ENCODE peak calls at places on chromosomes 6 and 20, in ten cellular contexts. One of them, this sample, is unnamed.

GRCh38 chr20:4369119-4369797 is 352.5 kb upstream of the PRND start:
- DNase-seq in germinal center: no peak
- DNase-seq in AG08395: no peak
- DNase-seq in endothelial cell: no peak
- DNase-seq in NCI-H1694 treated with DMSO at 0.1 percent for 48 hours: no peak
- DNase-seq in activated gamma-delta T cell treated with Interleukin-2 at 50 U/mL for 16 hours: no peak
- DNase-seq in NAMALWA: no peak
- DNase-seq in A172: no peak
- DNase-seq in NCI-H82: no peak
- DNase-seq in AG09309: no peak
- DNase-seq in this sample: no peak

GRCh38 chr20:58224097-58224496 is 4.4 kb downstream of the ANKRD60 start:
- DNase-seq in activated gamma-delta T cell treated with Interleukin-2 at 50 U/mL for 16 hours: no peak
- DNase-seq in AG09309: no peak
- DNase-seq in NCI-H82: no peak
- DNase-seq in NAMALWA: no peak
- DNase-seq in AG08395: no peak
- DNase-seq in NCI-H1694 treated with DMSO at 0.1 percent for 48 hours: no peak
- DNase-seq in endothelial cell: no peak
- DNase-seq in A172: no peak
- DNase-seq in germinal center: no peak
- DNase-seq in this sample: no peak

GRCh38 chr20:63381781-63382431 is 20.8 kb upstream of the CHRNA4 start:
- DNase-seq in NCI-H1694 treated with DMSO at 0.1 percent for 48 hours: no peak
- DNase-seq in NAMALWA: no peak
- DNase-seq in A172: no peak
- DNase-seq in NCI-H82: peak; percentile 52
- DNase-seq in germinal center: peak; percentile 78
- DNase-seq in activated gamma-delta T cell treated with Interleukin-2 at 50 U/mL for 16 hours: peak; percentile 31
- DNase-seq in AG09309: no peak
- DNase-seq in AG08395: peak; percentile 54
- DNase-seq in endothelial cell: peak; percentile 71
- DNase-seq in this sample: peak; percentile 75

GRCh38 chr20:56926501-56926900 is 297.4 kb downstream of the TFAP2C start:
- DNase-seq in AG09309: no peak
- DNase-seq in NCI-H82: no peak
- DNase-seq in NCI-H1694 treated with DMSO at 0.1 percent for 48 hours: no peak
- DNase-seq in endothelial cell: no peak
- DNase-seq in germinal center: no peak
- DNase-seq in activated gamma-delta T cell treated with Interleukin-2 at 50 U/mL for 16 hours: no peak
- DNase-seq in A172: no peak
- DNase-seq in AG08395: no peak
- DNase-seq in NAMALWA: no peak
- DNase-seq in this sample: no peak

GRCh38 chr6:43383021-43383667 is 13.7 kb upstream of the ZNF318 start:
- DNase-seq in AG08395: peak; percentile 58
- DNase-seq in endothelial cell: no peak
- DNase-seq in germinal center: peak; percentile 22
- DNase-seq in NAMALWA: no peak
- DNase-seq in activated gamma-delta T cell treated with Interleukin-2 at 50 U/mL for 16 hours: no peak
- DNase-seq in NCI-H1694 treated with DMSO at 0.1 percent for 48 hours: no peak
- DNase-seq in AG09309: no peak
- DNase-seq in NCI-H82: no peak
- DNase-seq in A172: no peak
- DNase-seq in this sample: no peak

GRCh38 chr6:53910834-53911233 is 116.0 kb downstream of the LRRC1 start:
- DNase-seq in germinal center: no peak
- DNase-seq in NAMALWA: no peak
- DNase-seq in AG08395: no peak
- DNase-seq in activated gamma-delta T cell treated with Interleukin-2 at 50 U/mL for 16 hours: no peak
- DNase-seq in A172: no peak
- DNase-seq in NCI-H82: no peak
- DNase-seq in endothelial cell: no peak
- DNase-seq in NCI-H1694 treated with DMSO at 0.1 percent for 48 hours: no peak
- DNase-seq in AG09309: no peak
- DNase-seq in this sample: no peak

GRCh38 chr6:27177454-27178000 is 70.0 kb upstream of the PRSS16 start:
- DNase-seq in AG09309: no peak
- DNase-seq in germinal center: peak; percentile 83
- DNase-seq in AG08395: peak; percentile 85
- DNase-seq in activated gamma-delta T cell treated with Interleukin-2 at 50 U/mL for 16 hours: peak; percentile 63
- DNase-seq in A172: peak; percentile 73
- DNase-seq in endothelial cell: peak; percentile 77
- DNase-seq in NCI-H1694 treated with DMSO at 0.1 percent for 48 hours: peak; percentile 27
- DNase-seq in NCI-H82: peak; percentile 79
- DNase-seq in NAMALWA: peak; percentile 86
- DNase-seq in this sample: peak; percentile 52

GRCh38 chr6:139839506-139840156 is 465.2 kb upstream of the CITED2 start:
- DNase-seq in endothelial cell: no peak
- DNase-seq in AG09309: no peak
- DNase-seq in activated gamma-delta T cell treated with Interleukin-2 at 50 U/mL for 16 hours: no peak
- DNase-seq in A172: no peak
- DNase-seq in AG08395: peak; percentile 58
- DNase-seq in NCI-H1694 treated with DMSO at 0.1 percent for 48 hours: no peak
- DNase-seq in NAMALWA: no peak
- DNase-seq in germinal center: no peak
- DNase-seq in NCI-H82: no peak
- DNase-seq in this sample: no peak

GRCh38 chr6:65110031-65110430 is 597.0 kb downstream of the EYS start:
- DNase-seq in endothelial cell: no peak
- DNase-seq in NCI-H1694 treated with DMSO at 0.1 percent for 48 hours: no peak
- DNase-seq in NCI-H82: no peak
- DNase-seq in activated gamma-delta T cell treated with Interleukin-2 at 50 U/mL for 16 hours: no peak
- DNase-seq in AG09309: no peak
- DNase-seq in NAMALWA: no peak
- DNase-seq in germinal center: no peak
- DNase-seq in A172: no peak
- DNase-seq in AG08395: no peak
- DNase-seq in this sample: no peak

GRCh38 chr6:79536615-79536968 is 638 bp downstream of the LCA5 start:
- DNase-seq in NCI-H1694 treated with DMSO at 0.1 percent for 48 hours: no peak
- DNase-seq in germinal center: no peak
- DNase-seq in NCI-H82: no peak
- DNase-seq in AG09309: no peak
- DNase-seq in AG08395: peak; percentile 30
- DNase-seq in NAMALWA: peak; percentile 4
- DNase-seq in activated gamma-delta T cell treated with Interleukin-2 at 50 U/mL for 16 hours: no peak
- DNase-seq in endothelial cell: no peak
- DNase-seq in A172: peak; percentile 22
- DNase-seq in this sample: no peak

GRCh38 chr6:498795-499231 is 107.3 kb downstream of the IRF4 start:
- DNase-seq in AG08395: no peak
- DNase-seq in NCI-H82: no peak
- DNase-seq in NAMALWA: no peak
- DNase-seq in A172: no peak
- DNase-seq in NCI-H1694 treated with DMSO at 0.1 percent for 48 hours: no peak
- DNase-seq in endothelial cell: no peak
- DNase-seq in AG09309: no peak
- DNase-seq in germinal center: no peak
- DNase-seq in activated gamma-delta T cell treated with Interleukin-2 at 50 U/mL for 16 hours: peak; percentile 14
- DNase-seq in this sample: no peak

GRCh38 chr6:157628463-157628862 is 194.6 kb upstream of the SNX9 start:
- DNase-seq in A172: no peak
- DNase-seq in endothelial cell: no peak
- DNase-seq in AG08395: no peak
- DNase-seq in NAMALWA: no peak
- DNase-seq in activated gamma-delta T cell treated with Interleukin-2 at 50 U/mL for 16 hours: no peak
- DNase-seq in NCI-H1694 treated with DMSO at 0.1 percent for 48 hours: no peak
- DNase-seq in NCI-H82: no peak
- DNase-seq in germinal center: no peak
- DNase-seq in AG09309: no peak
- DNase-seq in this sample: no peak

GRCh38 chr20:45934046-45934586 is 367 bp upstream of the PCIF1 start:
- DNase-seq in A172: no peak
- DNase-seq in AG08395: no peak
- DNase-seq in NCI-H82: peak; percentile 84
- DNase-seq in activated gamma-delta T cell treated with Interleukin-2 at 50 U/mL for 16 hours: peak; percentile 50
- DNase-seq in NCI-H1694 treated with DMSO at 0.1 percent for 48 hours: peak; percentile 62
- DNase-seq in germinal center: peak; percentile 57
- DNase-seq in endothelial cell: no peak
- DNase-seq in NAMALWA: peak; percentile 78
- DNase-seq in AG09309: no peak
- DNase-seq in this sample: peak; percentile 46

GRCh38 chr6:27502508-27503435 is 29.9 kb upstream of the ZNF184 start:
- DNase-seq in NCI-H82: peak; percentile 90
- DNase-seq in endothelial cell: peak; percentile 64
- DNase-seq in AG09309: no peak
- DNase-seq in NAMALWA: peak; percentile 90
- DNase-seq in germinal center: peak; percentile 22
- DNase-seq in NCI-H1694 treated with DMSO at 0.1 percent for 48 hours: peak; percentile 53
- DNase-seq in activated gamma-delta T cell treated with Interleukin-2 at 50 U/mL for 16 hours: peak; percentile 54
- DNase-seq in AG08395: peak; percentile 25
- DNase-seq in A172: peak; percentile 90
- DNase-seq in this sample: no peak

GRCh38 chr20:47125553-47126373 is 230.7 kb downstream of the ZMYND8 start:
- DNase-seq in NCI-H82: peak; percentile 86
- DNase-seq in endothelial cell: no peak
- DNase-seq in A172: peak; percentile 27
- DNase-seq in NAMALWA: no peak
- DNase-seq in activated gamma-delta T cell treated with Interleukin-2 at 50 U/mL for 16 hours: no peak
- DNase-seq in AG09309: no peak
- DNase-seq in germinal center: no peak
- DNase-seq in NCI-H1694 treated with DMSO at 0.1 percent for 48 hours: no peak
- DNase-seq in AG08395: no peak
- DNase-seq in this sample: no peak

GRCh38 chr20:59102722-59103415 is 60.3 kb upstream of the PRELID3B start:
- DNase-seq in NCI-H82: no peak
- DNase-seq in A172: no peak
- DNase-seq in NCI-H1694 treated with DMSO at 0.1 percent for 48 hours: no peak
- DNase-seq in AG08395: no peak
- DNase-seq in AG09309: no peak
- DNase-seq in germinal center: no peak
- DNase-seq in NAMALWA: no peak
- DNase-seq in endothelial cell: no peak
- DNase-seq in activated gamma-delta T cell treated with Interleukin-2 at 50 U/mL for 16 hours: no peak
- DNase-seq in this sample: no peak

This sample was measured in GM12892.